ENCODE peak calls at places on chromosomes 13 and 19, in ten cellular contexts. G is mucosa of descending colon, M is psoas muscle, T is fibroblast of lung, P is stomach, E is AG09319, L is spleen, R is cardiac muscle cell, Y is heart right ventricle, B is endothelial cell. V is an unnamed sample.

GRCh38 chr13:51478418-51479198 is 25.8 kb upstream of the INTS6 start:
- DNase-seq in E (no peak), T (no peak), L (no peak), P (no peak), R (no peak), G (no peak), Y (no peak), B (no peak), M (no peak), V (no peak)

GRCh38 chr19:719081-719512 is 10.4 kb downstream of the PALM start:
- DNase-seq in M (peak), Y (peak), G (peak), E (peak), T (no peak), R (peak), P (no peak), L (no peak), B (no peak), V (no peak)

GRCh38 chr19:19186742-19187141 is 5.2 kb downstream of the BORCS8 start:
- DNase-seq in R (no peak), M (no peak), E (no peak), B (no peak), P (no peak), L (no peak), T (no peak), G (no peak), Y (no peak), V (no peak)

GRCh38 chr19:14686411-14686810 is 3.4 kb upstream of the ZNF333 start:
- DNase-seq in G (no peak), B (no peak), Y (no peak), E (no peak), P (no peak), T (no peak), R (peak), L (no peak), M (no peak), V (no peak)

GRCh38 chr19:8213827-8214672 is 4.9 kb downstream of the CERS4 start:
- DNase-seq in T (no peak), P (no peak), M (no peak), E (no peak), L (no peak), B (no peak), Y (no peak), G (no peak), R (no peak), V (no peak)

GRCh38 chr19:13835791-13836723 is 40.8 kb downstream of the ZSWIM4 start:
- DNase-seq in P (no peak), Y (peak), L (peak), G (peak), T (no peak), R (no peak), E (no peak), M (peak), B (no peak), V (no peak)

GRCh38 chr13:90477194-90477593 is 870.3 kb upstream of the MIR17HG start:
- DNase-seq in T (peak), Y (no peak), M (no peak), G (no peak), P (no peak), B (no peak), R (no peak), L (no peak), E (no peak), V (no peak)

GRCh38 chr13:111187879-111188643 is 73.0 kb downstream of the ARHGEF7 start:
- DNase-seq in L (no peak), P (no peak), B (no peak), E (no peak), R (peak), M (no peak), G (no peak), Y (no peak), T (peak), V (no peak)

GRCh38 chr13:80979035-80979641 is 638.2 kb upstream of the SPRY2 start:
- DNase-seq in B (peak), M (no peak), L (no peak), Y (no peak), R (peak), E (peak), T (peak), P (peak), G (no peak), V (peak)

GRCh38 chr13:57996717-57997116 is 365.2 kb downstream of the PCDH17 start:
- DNase-seq in R (peak), L (no peak), E (no peak), Y (no peak), G (no peak), M (no peak), B (no peak), P (no peak), T (peak), V (no peak)

GRCh38 chr13:46896346-46897138 is at the start of gene HTR2A:
- DNase-seq in E (no peak), L (peak), G (no peak), T (peak), B (no peak), Y (no peak), P (peak), M (no peak), R (peak), V (no peak)

GRCh38 chr19:16896913-16897571 is 8.2 kb downstream of the F2RL3 start:
- DNase-seq in G (peak), E (peak), Y (peak), B (peak), T (peak), P (peak), M (peak), L (peak), R (peak), V (peak)

GRCh38 chr13:19023115-19023514 is 158.5 kb downstream of the TUBA3C start:
- DNase-seq in T (no peak), M (no peak), Y (no peak), R (no peak), E (no peak), L (no peak), P (no peak), B (no peak), G (no peak), V (no peak)

GRCh38 chr13:64810701-64811258 is 2419.4 kb downstream of the PCDH9 start:
- DNase-seq in L (no peak), T (peak), Y (no peak), G (no peak), R (peak), E (no peak), B (no peak), P (no peak), M (no peak), V (no peak)

GRCh38 chr13:44103721-44104490 is 224.2 kb downstream of the LACC1 start:
- DNase-seq in Y (no peak), M (no peak), G (peak), L (no peak), T (no peak), R (no peak), P (no peak), B (no peak), E (no peak), V (no peak)

GRCh38 chr19:44401108-44401786 is at the start of gene ZNF285:
- DNase-seq in R (peak), P (peak), Y (peak), T (peak), E (peak), G (peak), M (peak), B (peak), L (peak), V (peak)

GRCh38 chr19:37507167-37507464 is 377 bp downstream of the ZNF793 start:
- DNase-seq in B (no peak), Y (no peak), R (no peak), G (no peak), T (no peak), E (no peak), L (no peak), M (no peak), P (no peak), V (no peak)

GRCh38 chr13:77502104-77502720 is 33.3 kb upstream of the SCEL start:
- DNase-seq in B (no peak), R (no peak), Y (no peak), P (no peak), L (no peak), E (no peak), M (no peak), G (no peak), T (no peak), V (peak)

GRCh38 chr13:21060063-21060826 is 1.1 kb downstream of the LATS2 start:
- DNase-seq in P (peak), G (peak), L (peak), R (peak), B (peak), E (no peak), Y (peak), T (peak), M (peak), V (peak)

GRCh38 chr19:995051-995827 is 5.0 kb upstream of the GRIN3B start:
- DNase-seq in E (no peak), M (no peak), R (no peak), G (no peak), P (no peak), T (peak), Y (no peak), L (no peak), B (no peak), V (no peak)

GRCh38 chr19:48739835-48740704 is at the start of gene RASIP1:
- DNase-seq in T (no peak), L (peak), R (no peak), Y (peak), B (peak), P (no peak), G (no peak), E (no peak), M (no peak), V (no peak)

GRCh38 chr19:29858000-29858596 is 46.3 kb downstream of the CCNE1 start:
- DNase-seq in Y (no peak), E (no peak), M (no peak), T (no peak), L (no peak), G (peak), B (no peak), R (no peak), P (peak), V (peak)

GRCh38 chr19:38064661-38065425 is 157.8 kb downstream of the SIPA1L3 start:
- DNase-seq in M (no peak), E (no peak), T (no peak), R (no peak), Y (no peak), L (no peak), P (no peak), G (no peak), B (no peak), V (no peak)

GRCh38 chr19:55340784-55341147 is 1.1 kb downstream of the KMT5C start:
- DNase-seq in Y (no peak), P (no peak), B (peak), G (peak), T (no peak), M (no peak), R (no peak), L (peak), E (no peak), V (no peak)

GRCh38 chr13:34749046-34749445 is 193.0 kb upstream of the NBEA start:
- DNase-seq in E (no peak), L (no peak), T (no peak), G (no peak), Y (no peak), P (no peak), R (no peak), B (no peak), M (no peak), V (no peak)

GRCh38 chr13:71801781-71802180 is 65.2 kb downstream of the DACH1 start:
- DNase-seq in P (no peak), T (no peak), M (no peak), R (no peak), E (no peak), Y (no peak), L (no peak), B (no peak), G (no peak), V (no peak)

GRCh38 chr13:73835138-73835721 is 299.0 kb downstream of the KLF12 start:
- DNase-seq in T (peak), E (no peak), L (no peak), G (no peak), M (no peak), P (no peak), B (no peak), Y (no peak), R (peak), V (peak)

GRCh38 chr13:100423375-100423774 is 165.2 kb downstream of the GGACT start:
- DNase-seq in R (peak), E (no peak), Y (no peak), P (no peak), L (no peak), B (no peak), T (no peak), M (no peak), G (no peak), V (no peak)

GRCh38 chr13:91467236-91467635 is 68.8 kb downstream of the GPC5 start:
- DNase-seq in G (no peak), Y (no peak), R (no peak), E (no peak), T (no peak), P (no peak), M (no peak), B (no peak), L (no peak), V (no peak)

GRCh38 chr13:61252213-61252612 is 163.4 kb downstream of the PCDH20 start:
- DNase-seq in B (no peak), P (no peak), Y (no peak), M (no peak), G (no peak), R (no peak), T (no peak), L (no peak), E (no peak), V (no peak)

GRCh38 chr13:61253105-61253877 is 162.4 kb downstream of the PCDH20 start:
- DNase-seq in R (no peak), G (no peak), T (no peak), Y (no peak), E (no peak), B (no peak), L (no peak), M (no peak), P (no peak), V (no peak)

GRCh38 chr13:61246351-61246750 is 169.3 kb downstream of the PCDH20 start:
- DNase-seq in M (no peak), B (no peak), T (peak), L (no peak), E (no peak), G (no peak), P (no peak), R (no peak), Y (no peak), V (no peak)

DNA sequence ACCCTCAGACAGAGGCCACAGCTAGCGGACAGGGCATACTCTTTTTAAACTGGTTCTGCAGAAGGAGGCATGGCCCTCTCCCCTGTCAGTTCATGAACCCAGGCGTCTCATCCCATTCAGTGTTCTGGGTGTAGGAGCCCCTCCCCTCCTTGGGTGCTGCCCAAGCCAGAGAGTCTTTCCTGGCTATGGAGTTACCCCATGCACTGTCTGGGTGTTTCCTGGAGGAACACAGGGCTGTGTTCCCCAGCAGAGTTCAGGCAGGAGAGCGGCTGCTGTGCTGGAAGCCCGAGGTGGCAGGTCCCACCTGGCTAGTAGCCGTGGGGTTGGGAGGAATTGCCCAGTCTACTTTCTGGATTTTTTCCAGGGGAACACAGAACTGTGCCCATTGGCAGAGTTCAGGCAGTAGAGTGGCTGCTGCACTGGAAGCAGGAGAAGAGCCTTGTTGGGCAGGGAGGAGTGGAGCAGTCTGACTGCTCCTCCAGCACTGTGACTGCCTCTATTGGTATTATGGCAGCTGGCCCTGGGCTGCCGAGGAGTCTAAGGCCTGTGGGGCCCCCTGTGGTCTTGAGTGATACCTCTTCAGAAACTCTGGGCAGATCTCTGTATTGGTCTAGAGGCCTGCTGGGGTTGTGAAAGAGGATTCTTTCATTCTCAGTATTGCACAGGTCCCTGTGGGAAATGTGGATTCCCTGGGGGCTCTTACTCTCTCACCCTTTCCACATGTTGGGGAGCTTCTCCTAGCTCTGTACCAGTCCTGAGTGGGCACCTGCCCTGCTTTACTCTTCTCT is 168.3 kb downstream of the PCDH20 start:
- DNase-seq in Y (no peak), R (no peak), G (no peak), M (no peak), P (no peak), T (no peak), L (no peak), B (no peak), E (no peak), V (peak)
- TF ChIP-seq CTCF in Y (no peak), R (no peak), G (no peak), M (no peak), P (no peak), T (no peak), L (no peak), B (no peak), E (no peak), V (no peak)

GRCh38 chr19:42024622-42025111 is 30.6 kb upstream of the ATP1A3 start:
- DNase-seq in G (no peak), P (no peak), L (no peak), R (peak), T (peak), E (peak), M (peak), B (no peak), Y (peak), V (no peak)

GRCh38 chr19:42022616-42023015 is 28.6 kb upstream of the ATP1A3 start:
- DNase-seq in M (no peak), E (no peak), T (no peak), L (no peak), G (no peak), B (no peak), P (no peak), Y (no peak), R (no peak), V (no peak)

GRCh38 chr19:42021185-42021584 is 27.2 kb upstream of the ATP1A3 start:
- DNase-seq in Y (no peak), R (no peak), M (no peak), B (no peak), P (no peak), G (no peak), L (no peak), T (no peak), E (no peak), V (no peak)

GRCh38 chr19:42023943-42024260 is 29.9 kb upstream of the ATP1A3 start:
- DNase-seq in B (no peak), T (no peak), M (no peak), Y (no peak), G (no peak), E (no peak), R (no peak), P (no peak), L (no peak), V (no peak)

GRCh38 chr19:42023121-42023942 is 29.3 kb upstream of the ATP1A3 start:
- DNase-seq in T (peak), G (peak), B (peak), Y (no peak), L (no peak), M (no peak), E (no peak), R (peak), P (no peak), V (peak)
- TF ChIP-seq CTCF in T (no peak), G (peak), B (peak), Y (peak), L (no peak), M (no peak), E (peak), R (peak), P (no peak), V (peak)

DNA sequence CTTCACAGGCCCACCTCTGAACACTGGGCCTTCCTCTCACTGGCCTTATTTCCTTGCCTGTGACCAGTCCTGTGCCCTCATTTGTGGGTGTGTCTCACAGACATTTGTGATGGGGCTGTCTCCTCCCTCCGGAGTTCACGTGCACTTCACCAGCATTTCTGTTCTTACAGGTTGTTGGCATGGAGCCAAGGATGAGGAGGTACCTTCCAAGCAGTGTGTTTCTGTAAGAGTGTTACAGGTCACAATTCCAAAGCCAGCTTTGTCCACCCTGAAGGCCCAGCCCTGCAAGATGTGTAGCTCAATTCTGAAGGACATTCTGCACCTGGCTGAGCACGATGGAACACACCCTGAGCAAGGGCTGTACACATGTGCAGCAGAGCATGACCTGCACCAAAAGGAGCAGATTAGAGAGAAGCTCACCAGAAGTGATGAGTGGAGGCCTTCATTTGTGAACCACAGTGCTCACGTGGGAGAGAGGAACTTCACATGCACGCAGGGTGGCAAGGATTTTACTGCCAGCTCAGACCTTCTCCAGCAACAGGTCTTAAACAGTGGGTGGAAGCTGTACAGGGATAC is 8.1 kb downstream of the ZNF749 start:
- DNase-seq in P (no peak), T (no peak), Y (no peak), M (no peak), G (no peak), L (no peak), R (no peak), B (no peak), E (no peak), V (no peak)
- TF ChIP-seq CTCF in P (no peak), T (no peak), Y (no peak), M (no peak), G (no peak), L (no peak), R (no peak), B (no peak), E (no peak), V (no peak)

GRCh38 chr13:24627090-24627714 is 53.0 kb upstream of the ATP12A start:
- DNase-seq in T (no peak), E (no peak), Y (no peak), M (no peak), G (peak), L (no peak), B (peak), P (peak), R (peak), V (no peak)
- TF ChIP-seq CTCF in T (peak), E (peak), Y (peak), M (no peak), G (no peak), L (no peak), B (peak), P (no peak), R (peak), V (no peak)

V was measured in GM10248.